ENCODE peak calls at places on chromosomes 7 and 10, in eight cellular contexts. G, H, I, F, V, S, D and X are unnamed samples.

GRCh38 chr10:15745748-15746147 is 26.0 kb upstream of the ITGA8 start:
- DNase-seq in D (no peak), V (peak; percentile 38), I (no peak), F (peak; percentile 19), S (no peak), G (no peak), H (no peak), X (no peak)

GRCh38 chr7:132380065-132380464 is 196.2 kb downstream of the PLXNA4 start:
- DNase-seq in I (no peak), H (no peak), G (no peak), S (no peak), D (no peak), V (peak; percentile 32), F (peak; percentile 64), X (no peak)

GRCh38 chr7:2575046-2575732 is 16.4 kb downstream of the IQCE start:
- DNase-seq in G (no peak), D (no peak), F (no peak), V (no peak), S (no peak), H (no peak), I (no peak), X (no peak)

GRCh38 chr7:102450242-102450641 is 14.4 kb downstream of the ALKBH4 start:
- DNase-seq in V (no peak), F (no peak), S (no peak), G (no peak), D (no peak), H (no peak), I (no peak), X (no peak)

GRCh38 chr10:119989966-119990365 is 97.4 kb downstream of the SEC23IP start:
- DNase-seq in V (no peak), I (no peak), H (no peak), G (no peak), D (no peak), S (no peak), F (no peak), X (no peak)

GRCh38 chr10:99370993-99371392 is 41.8 kb downstream of the CNNM1 start:
- DNase-seq in G (no peak), F (peak; percentile 67), I (no peak), H (peak; percentile 39), S (no peak), D (no peak), V (no peak), X (peak; percentile 46)

GRCh38 chr7:25732771-25733217 is 419.2 kb upstream of the NFE2L3 start:
- DNase-seq in V (no peak), I (no peak), F (no peak), D (no peak), H (no peak), S (no peak), G (peak; percentile 74), X (no peak)

GRCh38 chr10:73053275-73053674 is 43.4 kb downstream of the P4HA1 start:
- DNase-seq in I (no peak), F (no peak), D (no peak), G (no peak), V (no peak), S (no peak), H (no peak), X (no peak)

GRCh38 chr7:105978035-105978434 is 15.0 kb downstream of the CDHR3 start:
- DNase-seq in D (no peak), V (peak; percentile 69), H (no peak), S (no peak), F (no peak), G (no peak), I (no peak), X (no peak)

GRCh38 chr7:103080923-103081322 is 6.0 kb downstream of the ARMC10 start:
- DNase-seq in I (no peak), D (no peak), F (no peak), S (no peak), G (no peak), H (no peak), V (no peak), X (no peak)

GRCh38 chr10:72013202-72013945 is 49.2 kb downstream of the CHST3 start:
- DNase-seq in F (no peak), I (peak; percentile 74), V (no peak), H (no peak), D (no peak), G (no peak), S (peak; percentile 68), X (no peak)